ENCODE peak calls at places on chromosomes 2 and 18, in five cellular contexts. X is HCT116, Y is GM12878, T is heart left ventricle, Z is SK-N-SH. U is an unnamed sample. For H3K9me3 and H3K36me3, the result is how much of the 10 kb centered on the place peaks cover.

GRCh38 chr2:66897181-66897580 is 462.3 kb downstream of the MEIS1 start:
- DNase-seq in X (no peak), Y (no peak), T (no peak), Z (no peak), U (no peak)

GRCh38 chr18:29123706-29124530 is 947.0 kb upstream of the CDH2 start:
- DNase-seq in X (no peak), Y (no peak), T (no peak), Z (no peak), U (no peak)

GRCh38 chr2:32484907-32485306 is 128.1 kb downstream of the BIRC6 start:
- DNase-seq in X (peak), Y (no peak), T (no peak), Z (no peak), U (no peak)

GRCh38 chr2:180258041-180258537 is 251.0 kb upstream of the CWC22 start:
- DNase-seq in X (no peak), Y (no peak), T (no peak), Z (no peak), U (no peak)

GRCh38 chr2:234626566-234627130 is 129.8 kb upstream of the ARL4C start:
- DNase-seq in X (no peak), Y (no peak), T (no peak), Z (no peak), U (no peak)

GRCh38 chr2:226018641-226019040 is 619.1 kb downstream of the NYAP2 start:
- DNase-seq in X (no peak), Y (no peak), T (no peak), Z (no peak), U (no peak)

GRCh38 chr2:6932206-6932605 is 15.0 kb downstream of the RNF144A start:
- DNase-seq in X (no peak), Y (no peak), T (no peak), Z (no peak), U (no peak)

GRCh38 chr18:60082790-60083189 is 183.0 kb downstream of the PMAIP1 start:
- DNase-seq in X (no peak), Y (no peak), T (no peak), Z (no peak), U (no peak)

GRCh38 chr2:218260742-218261423 is at the start of gene GPBAR1:
- DNase-seq in X (no peak), Y (no peak), T (no peak), Z (no peak), U (peak)

GRCh38 chr2:8676191-8676914 is 5.5 kb upstream of the ID2 start:
- DNase-seq in X (no peak), Y (no peak), T (peak), Z (peak), U (no peak)

GRCh38 chr2:9234680-9235387 is 28.2 kb downstream of the ASAP2 start:
- DNase-seq in X (peak), Y (no peak), T (no peak), Z (peak), U (peak)

GRCh38 chr2:217993817-217994459 is 8.9 kb downstream of the TNS1 start:
- DNase-seq in X (no peak), Y (no peak), T (peak), Z (peak), U (peak)

GRCh38 chr18:9870431-9871023 is 15.2 kb upstream of the TXNDC2 start:
- DNase-seq in X (no peak), Y (no peak), T (no peak), Z (no peak), U (no peak)

GRCh38 chr2:189874571-189875320 is 90.5 kb downstream of the PMS1 start:
- DNase-seq in X (no peak), Y (no peak), T (no peak), Z (no peak), U (no peak)

GRCh38 chr18:55228191-55228590 is 268.9 kb upstream of the CCDC68 start:
- DNase-seq in X (no peak), Y (no peak), T (no peak), Z (no peak), U (peak)

GRCh38 chr2:136361521-136361920 is 243.6 kb upstream of the CXCR4 start:
- DNase-seq in X (no peak), Y (no peak), T (no peak), Z (no peak), U (no peak)

GRCh38 chr18:11880586-11881304 is 27.4 kb downstream of the MPPE1 start:
- DNase-seq in X (no peak), Y (no peak), T (no peak), Z (no peak), U (no peak)

GRCh38 chr2:236718207-236718992 is 148.8 kb downstream of the ACKR3 start:
- DNase-seq in X (no peak), Y (no peak), T (no peak), Z (no peak), U (no peak)

GRCh38 chr2:240479111-240479501 is 43.6 kb downstream of the GPC1 start:
- DNase-seq in X (no peak), Y (no peak), T (peak), Z (peak), U (no peak)

GRCh38 chr2:240478346-240479110 is 43.1 kb downstream of the GPC1 start:
- DNase-seq in X (no peak), Y (no peak), T (peak), Z (peak), U (no peak)

GRCh38 chr2:240480834-240481623 is 45.6 kb downstream of the GPC1 start:
- DNase-seq in X (no peak), Y (no peak), T (peak), Z (peak), U (no peak)

GRCh38 chr2:240479561-240479960 is 44.1 kb downstream of the GPC1 start:
- DNase-seq in X (no peak), Y (no peak), T (no peak), Z (peak), U (no peak)

DNA sequence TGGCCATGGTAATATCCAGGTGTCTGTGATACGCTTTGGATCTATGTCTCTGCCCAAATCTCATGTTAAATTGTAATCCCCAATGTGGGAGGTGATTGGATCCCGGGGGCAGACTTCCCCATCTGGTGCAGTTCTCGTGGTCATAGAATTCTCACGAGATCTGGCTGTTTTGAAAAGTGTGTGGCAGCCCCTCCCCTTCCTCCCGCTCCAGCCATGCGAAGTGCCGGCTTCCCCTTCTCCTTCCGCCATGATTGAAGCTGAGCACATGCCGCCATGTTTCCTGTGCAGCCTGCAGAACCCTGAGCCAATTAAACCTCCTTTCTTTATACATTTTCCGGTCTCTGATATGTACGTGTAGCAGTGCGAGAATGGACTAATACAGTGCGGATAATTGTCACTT is 42.5 kb downstream of the GPC1 start:
- DNase-seq in X (no peak), Y (no peak), T (no peak), Z (peak), U (peak)
- H3K9me3 ChIP-seq in X (under half), Y (under half), T (under half), Z (under half), U (under half)

GRCh38 chr2:231936491-231936890 is 10.3 kb upstream of the NPPC start:
- DNase-seq in X (no peak), Y (no peak), T (no peak), Z (no peak), U (no peak)

GRCh38 chr2:231934441-231935206 is 8.4 kb upstream of the NPPC start:
- DNase-seq in X (no peak), Y (no peak), T (no peak), Z (no peak), U (no peak)

GRCh38 chr2:231935815-231936214 is 9.6 kb upstream of the NPPC start:
- DNase-seq in X (no peak), Y (no peak), T (no peak), Z (no peak), U (no peak)

GRCh38 chr2:231933916-231934401 is 7.8 kb upstream of the NPPC start:
- DNase-seq in X (no peak), Y (no peak), T (peak), Z (no peak), U (no peak)

DNA sequence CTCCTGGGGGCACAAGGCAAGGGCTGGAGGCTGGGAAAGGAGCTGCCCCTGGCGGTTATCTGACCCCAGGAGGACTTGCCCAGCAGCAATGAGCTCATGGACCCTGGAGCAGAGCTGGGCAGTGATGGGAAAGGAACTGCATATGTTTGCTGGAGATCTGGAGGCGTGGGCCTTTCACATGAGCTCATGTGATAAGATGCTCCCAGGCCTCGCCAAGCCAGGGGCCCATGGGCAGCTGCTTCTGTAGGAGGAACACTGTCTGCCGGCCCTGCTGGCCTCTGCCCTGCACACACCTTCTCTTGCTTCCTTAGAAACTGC is 9.0 kb upstream of the NPPC start:
- DNase-seq in X (no peak), Y (no peak), T (no peak), Z (no peak), U (no peak)
- H3K4me3 ChIP-seq in X (no peak), Y (no peak), T (no peak), Z (no peak), U (no peak)

GRCh38 chr18:54069729-54070128 is 154.7 kb downstream of the MBD2 start:
- DNase-seq in X (no peak), Y (no peak), T (no peak), Z (no peak), U (no peak)
- H3K36me3 ChIP-seq in X (under half), Y (under half), T (under half), Z (under half), U (under half)

GRCh38 chr2:97983698-97984097 is 12.1 kb downstream of the TMEM131 start:
- DNase-seq in X (no peak), Y (no peak), T (no peak), Z (no peak), U (no peak)
- H3K9me3 ChIP-seq in X (under half), Y (under half), T (under half), Z (under half), U (under half)

DNA sequence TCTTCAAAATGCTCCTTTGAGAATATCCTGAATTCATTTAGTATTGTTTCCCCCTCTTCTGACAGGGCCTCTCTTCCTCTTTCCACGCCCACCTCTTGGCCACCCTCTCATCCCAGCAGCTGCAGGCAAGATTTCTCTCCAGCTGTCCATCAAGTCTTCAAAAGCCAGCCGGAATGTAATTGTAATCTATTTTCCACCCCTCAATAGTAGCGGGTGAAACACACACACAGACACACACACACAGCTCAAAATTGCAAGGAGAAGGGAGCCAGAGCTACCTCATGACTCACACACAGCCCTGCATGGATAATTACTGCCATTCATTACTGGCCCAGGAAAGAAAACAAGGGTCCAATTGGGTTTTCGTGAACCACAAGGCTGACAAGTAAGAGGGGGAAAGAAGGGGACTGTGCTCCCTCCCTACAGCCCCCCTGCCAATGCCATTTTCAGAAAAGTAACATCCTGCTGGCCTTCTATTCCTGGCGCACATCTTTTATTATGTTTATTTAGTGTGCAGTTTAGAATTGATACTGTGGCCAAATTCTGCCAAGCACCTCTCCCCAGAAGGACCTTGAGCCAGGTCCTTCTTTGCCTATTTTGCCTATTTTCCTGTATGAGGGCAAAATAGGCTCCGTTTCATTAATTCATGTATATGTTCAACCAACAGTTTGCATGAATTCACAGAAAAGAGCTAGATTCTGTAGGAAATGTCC is 135.8 kb downstream of the MYO3B start:
- DNase-seq in X (no peak), Y (no peak), T (no peak), Z (no peak), U (peak)
- H3K4me3 ChIP-seq in X (no peak), Y (no peak), T (no peak), Z (no peak), U (no peak)

DNA sequence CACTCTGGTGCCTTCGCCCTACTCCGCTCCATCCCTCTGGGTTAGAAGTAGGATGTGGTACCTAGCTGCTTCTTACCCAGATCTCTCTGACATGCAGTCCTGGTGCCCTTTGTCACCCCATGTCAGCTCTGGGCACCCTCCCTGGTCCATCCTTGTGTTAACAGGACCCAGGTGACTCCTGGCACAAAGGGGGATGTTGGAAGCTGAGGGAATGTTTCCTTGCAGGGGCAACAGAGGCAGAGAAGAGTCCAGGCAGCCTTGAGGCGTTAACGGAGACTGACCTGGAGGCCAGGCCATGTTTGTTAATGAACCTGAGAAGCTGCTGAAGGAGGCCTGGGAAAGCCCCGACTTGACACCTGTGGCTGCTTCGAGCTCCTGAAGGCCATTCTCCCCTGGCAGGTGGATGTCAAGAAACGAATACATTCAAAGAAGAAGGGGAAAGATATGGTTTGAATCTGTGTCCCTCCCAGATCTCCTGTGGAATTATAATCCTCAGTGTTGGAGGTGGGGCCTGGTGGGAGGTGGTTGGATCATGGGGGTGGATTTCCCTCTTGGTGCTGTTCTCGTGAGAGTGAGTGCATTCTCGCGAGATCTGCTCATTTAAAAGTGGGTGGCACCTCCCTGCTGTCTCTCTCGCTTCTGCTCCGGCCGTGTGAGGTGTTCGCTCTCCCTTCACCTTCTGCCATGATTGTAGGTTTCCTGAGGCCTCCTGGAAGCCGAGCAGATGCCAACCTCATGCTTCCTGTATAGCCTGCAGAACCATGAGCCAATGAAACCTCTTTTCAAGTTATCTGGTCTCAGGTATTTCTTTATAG is 31.4 kb downstream of the NPPC start:
- DNase-seq in X (no peak), Y (no peak), T (no peak), Z (no peak), U (no peak)
- H3K36me3 ChIP-seq in X (under half), Y (under half), T (under half), Z (under half), U (under half)

U was measured in HAP-1.